ENCODE peak calls at places on chromosomes 5 and 9, in seven cellular contexts. X is HepG2, T is K562, D is WTC11, B is SK-N-SH, M is A549, V is HCT116. Y is an unnamed sample.

GRCh38 chr9:99090366-99091130 is 14.4 kb upstream of the TGFBR1 start:
- DNase-seq in X (no peak), T (no peak), D (no peak), B (no peak), M (no peak), V (no peak), Y (no peak)

GRCh38 chr5:75668988-75669760 is 48.1 kb downstream of the POC5 start:
- DNase-seq in X (peak), T (peak), D (no peak), B (no peak), M (peak), V (no peak), Y (peak)

GRCh38 chr9:16203735-16204573 is 651.1 kb downstream of the CCDC171 start:
- DNase-seq in X (no peak), T (no peak), D (no peak), B (no peak), M (no peak), V (no peak), Y (no peak)

GRCh38 chr9:109968702-109969450 is 188.9 kb downstream of the PALM2AKAP2 start:
- DNase-seq in X (peak), T (no peak), D (peak), B (no peak), M (peak), V (no peak), Y (peak)

GRCh38 chr9:137035507-137035834 is 3.6 kb upstream of the FUT7 start:
- DNase-seq in X (no peak), T (no peak), D (no peak), B (no peak), M (no peak), V (no peak), Y (no peak)

GRCh38 chr9:36759976-36760375 is 187.3 kb downstream of the MELK start:
- DNase-seq in X (no peak), T (no peak), D (no peak), B (no peak), M (no peak), V (no peak), Y (no peak)

GRCh38 chr5:142484821-142485387 is 160.1 kb upstream of the SPRY4 start:
- DNase-seq in X (peak), T (no peak), D (no peak), B (no peak), M (no peak), V (no peak), Y (no peak)

GRCh38 chr5:62920856-62921255 is 342.2 kb downstream of the LRRC70 start:
- DNase-seq in X (no peak), T (no peak), D (no peak), B (no peak), M (no peak), V (no peak), Y (no peak)

GRCh38 chr5:126624534-126624933 is 23.8 kb downstream of the PHAX start:
- DNase-seq in X (peak), T (peak), D (no peak), B (no peak), M (peak), V (peak), Y (peak)

GRCh38 chr5:133343196-133343595 is 269.1 kb downstream of the FSTL4 start:
- DNase-seq in X (no peak), T (no peak), D (no peak), B (no peak), M (no peak), V (no peak), Y (no peak)

GRCh38 chr5:180314106-180314505 is 22.2 kb upstream of the MAPK9 start:
- DNase-seq in X (no peak), T (no peak), D (peak), B (no peak), M (no peak), V (no peak), Y (no peak)

GRCh38 chr5:59042683-59043082 is 459.8 kb downstream of the RAB3C start:
- DNase-seq in X (no peak), T (no peak), D (no peak), B (no peak), M (no peak), V (no peak), Y (no peak)
- TF ChIP-seq MAX in X (no peak), T (no peak), D (no peak), B (no peak), M (peak), V (no peak), Y (no peak)

GRCh38 chr9:121672213-121672612 is 20.8 kb downstream of the DAB2IP start:
- DNase-seq in X (no peak), T (no peak), D (no peak), B (no peak), M (peak), V (no peak), Y (no peak)
- TF ChIP-seq MAX in X (no peak), T (no peak), D (no peak), B (no peak), M (no peak), V (no peak), Y (no peak)

GRCh38 chr9:107878462-107878861 is 388.9 kb upstream of the KLF4 start:
- DNase-seq in X (no peak), T (no peak), D (no peak), B (no peak), M (no peak), V (no peak), Y (no peak)
- TF ChIP-seq MAX in X (no peak), T (no peak), D (no peak), B (no peak), M (no peak), V (no peak), Y (no peak)

GRCh38 chr9:134335490-134336173 is 9.4 kb downstream of the RXRA start:
- DNase-seq in X (no peak), T (no peak), D (no peak), B (no peak), M (no peak), V (no peak), Y (no peak)
- TF ChIP-seq MAX in X (no peak), T (no peak), D (no peak), B (no peak), M (no peak), V (no peak), Y (no peak)

DNA sequence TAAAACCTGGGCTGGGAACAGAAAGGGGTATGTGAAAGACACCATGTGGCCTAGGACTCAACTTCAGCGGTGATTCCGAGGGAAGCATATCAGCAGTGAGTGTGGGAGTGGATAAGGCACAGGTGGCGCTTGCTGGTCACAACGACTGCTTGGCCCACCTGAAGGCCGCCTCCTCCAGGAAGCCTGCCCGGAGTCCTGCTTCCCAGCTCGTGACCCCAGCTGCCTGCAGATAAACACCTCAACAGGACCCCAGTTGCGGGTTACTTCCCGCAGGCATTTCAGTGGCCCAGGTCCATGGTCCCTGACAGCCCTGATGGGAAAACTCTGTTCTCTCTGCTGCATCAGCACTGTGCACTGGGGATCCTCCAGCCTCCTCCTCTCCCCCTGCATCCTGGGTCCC is 51.7 kb upstream of the FCN1 start:
- DNase-seq in X (no peak), T (no peak), D (no peak), B (no peak), M (no peak), V (no peak), Y (no peak)
- TF ChIP-seq MAX in X (no peak), T (no peak), D (no peak), B (no peak), M (no peak), V (no peak), Y (no peak)

GRCh38 chr5:51986733-51987132 is 603.5 kb downstream of the ISL1 start:
- DNase-seq in X (no peak), T (no peak), D (no peak), B (no peak), M (no peak), V (no peak), Y (no peak)
- TF ChIP-seq MAX in X (no peak), T (no peak), D (no peak), B (no peak), M (no peak), V (no peak), Y (no peak)

DNA sequence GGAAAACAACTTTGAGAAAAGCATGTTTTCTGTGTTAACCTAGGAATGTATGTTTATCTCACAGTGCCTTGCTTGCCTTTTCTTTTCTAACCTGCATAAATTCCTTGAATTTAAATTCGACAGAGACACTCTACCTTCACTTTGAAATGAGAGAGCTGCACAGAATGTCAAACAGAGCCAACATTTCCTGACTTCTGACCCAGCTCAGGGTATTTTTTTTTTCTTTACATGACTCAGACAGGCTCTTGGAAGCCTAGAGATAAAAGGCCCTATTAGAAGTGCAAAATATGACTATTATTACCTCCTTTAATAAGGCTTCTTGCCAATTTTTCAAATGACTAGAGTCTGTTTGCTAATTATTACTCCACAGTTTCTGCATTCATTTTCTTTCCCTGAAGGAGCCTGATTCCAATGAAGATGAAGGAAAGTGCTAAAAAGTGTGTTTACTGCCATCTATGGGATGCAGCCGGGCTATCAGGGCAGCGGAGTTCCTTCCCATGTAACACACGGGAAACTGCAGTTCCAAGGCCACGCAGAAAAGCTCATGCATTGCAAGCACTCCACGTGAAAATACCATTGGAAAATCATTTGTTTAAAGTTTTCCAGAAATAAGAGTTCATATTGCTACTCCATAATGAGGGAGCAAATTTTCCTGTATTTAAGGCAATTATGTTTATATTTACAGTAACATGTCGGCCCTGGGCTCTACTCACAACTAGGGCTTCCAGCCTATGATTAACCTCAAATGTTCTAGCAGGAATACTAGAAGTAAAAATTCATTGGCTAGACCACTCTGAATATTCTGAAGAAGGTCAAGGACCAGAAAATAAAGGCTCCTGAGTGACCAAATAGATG is 485.6 kb downstream of the ZSWIM6 start:
- DNase-seq in X (peak), T (peak), D (peak), B (peak), M (peak), V (peak), Y (peak)
- TF ChIP-seq MAX in X (no peak), T (no peak), D (no peak), B (no peak), M (no peak), V (no peak), Y (no peak)

GRCh38 chr5:3350781-3351180 is 244.9 kb upstream of the IRX1 start:
- DNase-seq in X (no peak), T (no peak), D (no peak), B (no peak), M (no peak), V (no peak), Y (no peak)

GRCh38 chr5:3349704-3350565 is 245.7 kb upstream of the IRX1 start:
- DNase-seq in X (no peak), T (no peak), D (no peak), B (no peak), M (no peak), V (no peak), Y (no peak)

GRCh38 chr5:3353561-3353960 is 242.1 kb upstream of the IRX1 start:
- DNase-seq in X (no peak), T (no peak), D (no peak), B (no peak), M (no peak), V (no peak), Y (no peak)

GRCh38 chr5:3351581-3352442 is 243.8 kb upstream of the IRX1 start:
- DNase-seq in X (no peak), T (no peak), D (no peak), B (no peak), M (no peak), V (no peak), Y (no peak)

DNA sequence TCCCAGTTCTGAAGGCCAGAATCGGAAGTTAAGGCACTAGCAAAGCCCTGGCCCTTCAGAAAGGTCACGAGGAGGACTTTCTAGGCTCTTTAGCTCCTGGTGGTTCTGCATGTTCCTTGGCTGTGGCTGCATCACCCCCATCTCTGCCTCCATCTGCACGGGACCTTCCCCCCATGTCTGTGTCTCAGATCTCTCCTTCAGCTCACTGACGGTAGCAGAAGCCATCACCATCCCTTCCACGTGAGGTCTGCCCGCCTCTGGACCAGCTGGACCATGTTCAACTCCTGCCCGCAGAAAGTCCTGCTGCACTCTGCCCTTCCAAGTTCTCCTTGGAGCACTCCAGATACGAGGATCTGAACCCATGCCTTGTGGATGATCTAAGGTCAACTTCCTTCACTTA is 242.9 kb upstream of the IRX1 start:
- DNase-seq in X (no peak), T (no peak), D (no peak), B (no peak), M (no peak), V (no peak), Y (no peak)
- TF ChIP-seq MAX in X (no peak), T (no peak), D (no peak), B (no peak), M (no peak), V (no peak), Y (no peak)

GRCh38 chr5:22521521-22521920 is 331.6 kb downstream of the CDH12 start:
- DNase-seq in X (no peak), T (no peak), D (no peak), B (no peak), M (no peak), V (no peak), Y (no peak)
- TF ChIP-seq MAX in X (no peak), T (no peak), D (no peak), B (no peak), M (no peak), V (no peak), Y (no peak)

GRCh38 chr5:114419941-114420340 is 58.1 kb downstream of the KCNN2 start:
- DNase-seq in X (no peak), T (no peak), D (no peak), B (no peak), M (no peak), V (no peak), Y (no peak)
- TF ChIP-seq MAX in X (no peak), T (no peak), D (no peak), B (no peak), M (no peak), V (no peak), Y (no peak)

Y was measured in endothelial cell of umbilical vein.